ENCODE peak calls at places on chromosome 9, in eight cellular contexts. E is fibroblast of lung, O is tibial artery, K is hepatocyte, U is IMR-90, L is AG04450, M is body of pancreas, T is uterus. P is an unnamed sample.
A peak's percentile ranks its signal among the peaks of the same experiment; 100 is the strongest.

GRCh38 chr9:114450833-114451706 is 54.2 kb downstream of the WHRN start:
- DNase-seq in L (no peak), M (peak; percentile 52), E (no peak), U (no peak), O (no peak), T (peak; percentile 50), K (no peak), P (no peak)

GRCh38 chr9:137127301-137128157 is 11.4 kb upstream of the GRIN1 start:
- DNase-seq in U (no peak), K (peak; percentile 49), L (no peak), T (no peak), E (no peak), M (peak; percentile 88), O (no peak), P (peak; percentile 57)

GRCh38 chr9:118578467-118578866 is 790.8 kb downstream of the BRINP1 start:
- DNase-seq in M (no peak), E (peak; percentile 32), T (no peak), U (no peak), O (no peak), K (no peak), L (no peak), P (no peak)

GRCh38 chr9:110575169-110575568 is 4.4 kb downstream of the SVEP1 start:
- DNase-seq in L (no peak), E (peak; percentile 11), M (no peak), T (no peak), K (no peak), U (no peak), O (peak; percentile 53), P (no peak)

GRCh38 chr9:38067611-38067891 is 1.5 kb downstream of the SHB start:
- DNase-seq in K (no peak), L (no peak), T (no peak), O (no peak), M (peak; percentile 59), U (no peak), E (no peak), P (no peak)

GRCh38 chr9:115032300-115032699 is 85.7 kb downstream of the TNC start:
- DNase-seq in L (no peak), E (no peak), O (no peak), U (no peak), M (no peak), T (no peak), K (no peak), P (no peak)

GRCh38 chr9:37903581-37903830 is 421 bp downstream of the SLC25A51 start:
- DNase-seq in L (no peak), K (peak; percentile 73), M (peak; percentile 65), O (no peak), T (no peak), E (no peak), U (no peak), P (peak; percentile 61)

GRCh38 chr9:4225291-4226119 is 74.4 kb downstream of the GLIS3 start:
- DNase-seq in L (peak; percentile 67), T (no peak), E (peak; percentile 52), M (no peak), U (peak; percentile 95), O (no peak), K (no peak), P (no peak)

GRCh38 chr9:123568691-123569342 is 212.8 kb downstream of the CRB2 start:
- DNase-seq in L (peak; percentile 3), M (no peak), K (no peak), U (peak; percentile 50), O (no peak), E (peak; percentile 69), T (no peak), P (no peak)

GRCh38 chr9:20015427-20015931 is 226.6 kb upstream of the SLC24A2 start:
- DNase-seq in L (no peak), E (no peak), U (no peak), O (no peak), M (no peak), T (no peak), K (no peak), P (no peak)

GRCh38 chr9:121997791-121998190 is 95.3 kb downstream of the TTLL11 start:
- DNase-seq in U (peak; percentile 65), E (peak; percentile 30), M (no peak), L (no peak), T (peak; percentile 34), O (no peak), K (no peak), P (no peak)

GRCh38 chr9:126945682-126946081 is 31.1 kb downstream of the RALGPS1 start:
- DNase-seq in T (no peak), U (no peak), E (no peak), M (no peak), L (no peak), O (no peak), K (no peak), P (no peak)

GRCh38 chr9:127505396-127506116 is 54.2 kb downstream of the LRSAM1 start:
- DNase-seq in L (no peak), U (no peak), M (no peak), T (no peak), K (peak; percentile 58), O (no peak), E (peak; percentile 40), P (peak; percentile 62)

GRCh38 chr9:37938121-37938906 is 34.4 kb upstream of the SLC25A51 start:
- DNase-seq in O (no peak), L (peak; percentile 41), M (no peak), E (peak; percentile 74), U (peak; percentile 93), K (peak; percentile 56), T (peak; percentile 40), P (no peak)

GRCh38 chr9:14314929-14315753 is 1.2 kb upstream of the NFIB start:
- DNase-seq in E (peak; percentile 91), O (peak; percentile 93), L (no peak), M (peak; percentile 97), T (peak; percentile 94), K (peak; percentile 89), U (peak; percentile 34), P (no peak)

GRCh38 chr9:73743826-73744225 is 592.2 kb downstream of the ANXA1 start:
- DNase-seq in O (no peak), E (no peak), T (no peak), U (no peak), L (no peak), M (no peak), K (no peak), P (no peak)

GRCh38 chr9:135765416-135765815 is 63.4 kb downstream of the KCNT1 start:
- DNase-seq in T (no peak), E (no peak), O (no peak), U (no peak), M (no peak), K (no peak), L (no peak), P (no peak)

GRCh38 chr9:6877671-6878161 is 119.9 kb downstream of the KDM4C start:
- DNase-seq in T (no peak), M (no peak), U (peak; percentile 83), O (no peak), L (peak; percentile 11), E (no peak), K (no peak), P (peak; percentile 70)

GRCh38 chr9:80231847-80232246 is 660.1 kb downstream of the TLE4 start:
- DNase-seq in L (no peak), T (no peak), O (no peak), K (no peak), E (no peak), M (no peak), U (no peak), P (no peak)
- H3K9me3 ChIP-seq in L (no peaks in the 10 kb centered on the region), T (no peaks in the 10 kb centered on the region), O (no peaks in the 10 kb centered on the region), K (no peaks in the 10 kb centered on the region), E (no peaks in the 10 kb centered on the region), M (no peaks in the 10 kb centered on the region), U (no peaks in the 10 kb centered on the region), P (no peaks in the 10 kb centered on the region)

GRCh38 chr9:130922815-130923610 is 16.0 kb downstream of the FIBCD1 start:
- DNase-seq in K (no peak), O (no peak), L (no peak), E (no peak), M (no peak), U (no peak), T (no peak), P (no peak)
- TF ChIP-seq CTCF in K (no peak), O (no peak), L (no peak), E (no peak), M (no peak), U (no peak), T (no peak), P (no peak)

DNA sequence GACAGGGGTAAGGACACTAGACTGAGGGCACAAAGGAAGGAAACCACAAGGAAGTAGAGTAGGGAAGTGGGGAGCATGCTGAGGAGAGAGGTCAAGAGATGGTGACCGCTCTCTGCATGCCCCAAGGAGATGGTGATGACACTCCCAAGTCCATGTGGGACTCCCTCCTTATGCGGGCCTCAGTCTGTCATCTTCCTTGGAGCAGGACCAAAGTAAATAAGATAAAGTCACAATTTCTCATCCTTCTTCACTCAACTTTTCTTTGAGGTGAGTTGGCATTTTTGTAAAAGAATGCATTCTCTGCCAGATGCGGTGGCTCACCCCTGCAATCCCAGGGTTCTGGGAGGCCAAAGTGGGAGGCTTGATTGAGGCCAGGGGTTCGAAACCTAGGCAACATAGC is 256.7 kb downstream of the DOCK8 start:
- DNase-seq in L (no peak), U (no peak), O (no peak), T (no peak), K (no peak), E (no peak), M (no peak), P (no peak)
- H3K4me3 ChIP-seq in L (no peak overlapping the region), U (no peak overlapping the region), O (no peak overlapping the region), T (no peak overlapping the region), K (no peak overlapping the region), E (no peak overlapping the region), M (no peak overlapping the region), P (no peak overlapping the region)

DNA sequence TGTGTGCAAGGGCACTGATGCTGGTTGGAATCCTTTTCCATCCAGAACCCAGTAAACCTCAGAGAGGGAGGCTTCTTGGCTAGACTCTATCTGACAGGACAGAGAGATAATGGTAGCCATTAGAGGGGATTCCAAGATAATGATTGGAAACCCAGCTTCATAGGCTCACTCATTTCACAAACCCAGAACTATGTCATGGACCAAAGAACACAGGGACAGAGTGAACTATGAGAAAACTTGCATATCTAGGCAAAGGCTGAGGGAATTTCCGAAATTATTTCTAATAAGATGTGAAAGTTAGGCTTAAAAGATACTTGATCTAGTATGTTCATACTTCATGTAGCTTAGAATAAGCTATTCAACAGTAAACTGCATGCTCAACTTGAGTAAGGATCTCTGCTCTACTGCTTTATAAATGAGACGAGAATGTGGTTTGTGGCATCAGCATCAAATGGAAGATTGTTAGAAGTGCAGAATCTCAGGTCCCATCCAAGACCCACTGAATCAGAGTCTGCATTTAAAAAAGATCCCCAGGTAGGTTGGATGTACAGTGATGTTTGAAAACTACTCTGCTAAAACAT is 261.4 kb downstream of the DMRT2 start:
- DNase-seq in T (no peak), U (no peak), O (no peak), K (no peak), L (no peak), E (no peak), M (no peak), P (no peak)
- H3K9me3 ChIP-seq in T (no peaks in the 10 kb centered on the region), U (peaks cover 5% of the 10 kb centered on the region), O (no peaks in the 10 kb centered on the region), K (no peaks in the 10 kb centered on the region), L (peaks cover 3% of the 10 kb centered on the region), E (no peaks in the 10 kb centered on the region), M (no peaks in the 10 kb centered on the region), P (no peaks in the 10 kb centered on the region)

GRCh38 chr9:130896233-130897012 is at the start of gene QRFP:
- DNase-seq in K (no peak), L (no peak), M (no peak), O (no peak), E (no peak), T (no peak), U (no peak), P (no peak)
- TF ChIP-seq CTCF in K (no peak), L (no peak), M (no peak), O (no peak), E (no peak), T (no peak), U (no peak), P (no peak)